ENCODE peak calls at places on chromosome 9, in eight cellular contexts. S is HFFc6; C is effector memory CD8-positive, alpha-beta T cell; U is A172; Z is CD8-positive, alpha-beta T cell; Q is AG10803; G is mesendoderm; R is hypothalamus. P is an unnamed sample.

GRCh38 chr9:2014148-2014547 is 999 bp upstream of the SMARCA2 start:
- DNase-seq in R (no peak), U (no peak), C (no peak), Z (no peak), Q (no peak), S (no peak), G (no peak), P (no peak)

GRCh38 chr9:130970855-130971254 is 31.8 kb upstream of the FIBCD1 start:
- DNase-seq in R (no peak), U (no peak), S (no peak), Z (no peak), C (no peak), Q (no peak), G (no peak), P (no peak)

GRCh38 chr9:72304538-72304937 is 60.5 kb downstream of the ZFAND5 start:
- DNase-seq in S (no peak), C (no peak), Z (no peak), G (no peak), R (no peak), Q (no peak), U (no peak), P (no peak)

GRCh38 chr9:87567047-87567446 is 69.4 kb downstream of the DAPK1 start:
- DNase-seq in Z (no peak), G (peak), S (no peak), C (no peak), Q (no peak), R (no peak), U (no peak), P (no peak)

GRCh38 chr9:92463989-92464388 is 18.3 kb downstream of the ASPN start:
- DNase-seq in U (peak), R (no peak), S (peak), Z (no peak), G (no peak), C (no peak), Q (peak), P (no peak)

GRCh38 chr9:128006360-128007024 is 25.7 kb upstream of the EEIG1 start:
- DNase-seq in Q (no peak), S (peak), C (no peak), G (no peak), Z (no peak), U (peak), R (no peak), P (no peak)

GRCh38 chr9:72954431-72955420 is 1.9 kb upstream of the ALDH1A1 start:
- DNase-seq in Q (peak), Z (no peak), S (no peak), G (no peak), R (no peak), C (no peak), U (no peak), P (no peak)

GRCh38 chr9:135336722-135337490 is 142.7 kb upstream of the PPP1R26 start:
- DNase-seq in S (no peak), U (no peak), R (no peak), Z (no peak), Q (no peak), G (no peak), C (no peak), P (no peak)

GRCh38 chr9:38527507-38527906 is 92.9 kb downstream of the ANKRD18A start:
- DNase-seq in Z (no peak), R (no peak), U (no peak), C (no peak), Q (no peak), S (no peak), G (peak), P (no peak)

GRCh38 chr9:96413312-96414221 is 4.6 kb downstream of the ZNF367 start:
- DNase-seq in S (no peak), Z (no peak), U (no peak), G (no peak), C (no peak), R (peak), Q (no peak), P (peak)

GRCh38 chr9:29861803-29862202 is 2288.5 kb upstream of the C9orf72 start:
- DNase-seq in C (no peak), R (no peak), G (no peak), Q (no peak), Z (no peak), U (no peak), S (no peak), P (no peak)

GRCh38 chr9:113673726-113674125 is 202.4 kb upstream of the ZNF618 start:
- DNase-seq in G (no peak), Z (no peak), C (no peak), R (peak), U (peak), S (peak), Q (peak), P (no peak)

GRCh38 chr9:19379697-19380046 is 364 bp downstream of the RPS6 start:
- DNase-seq in Q (peak), U (peak), R (no peak), S (no peak), G (no peak), Z (peak), C (no peak), P (peak)

GRCh38 chr9:95505676-95506437 is 10.9 kb downstream of the PTCH1 start:
- DNase-seq in R (peak), Z (peak), C (peak), S (no peak), G (peak), Q (peak), U (no peak), P (no peak)

GRCh38 chr9:114372971-114373591 is 14.7 kb downstream of the AKNA start:
- DNase-seq in Z (peak), S (no peak), R (peak), G (no peak), U (no peak), Q (no peak), C (peak), P (peak)

GRCh38 chr9:125254231-125254630 is 7.4 kb upstream of the GAPVD1 start:
- DNase-seq in G (no peak), U (no peak), C (no peak), Q (no peak), S (no peak), Z (no peak), R (no peak), P (no peak)

GRCh38 chr9:19785230-19785629 is 3.6 kb downstream of the SLC24A2 start:
- DNase-seq in U (no peak), Q (no peak), R (no peak), S (no peak), C (no peak), Z (no peak), G (no peak), P (no peak)

GRCh38 chr9:127067603-127068220 is 54.7 kb downstream of the ANGPTL2 start:
- DNase-seq in U (no peak), C (no peak), Q (no peak), R (no peak), Z (no peak), G (no peak), S (no peak), P (no peak)

GRCh38 chr9:3436629-3437028 is 89.2 kb downstream of the RFX3 start:
- DNase-seq in C (no peak), Q (peak), G (peak), U (no peak), R (no peak), S (peak), Z (no peak), P (no peak)

GRCh38 chr9:16387382-16387781 is 483.1 kb downstream of the BNC2 start:
- DNase-seq in R (no peak), U (no peak), C (no peak), Z (no peak), S (no peak), Q (no peak), G (no peak), P (no peak)